ENCODE peak calls at places on chromosomes 12 and 14, in four cellular contexts. K, J, U and X are unnamed samples.

GRCh38 chr14:68606644-68607043 is 186.2 kb downstream of the ZFP36L1 start:
- DNase-seq in J (no peak), K (no peak), U (no peak), X (no peak)

GRCh38 chr14:79515158-79515557 is 696.1 kb downstream of the DIO2 start:
- DNase-seq in U (no peak), J (no peak), K (no peak), X (no peak)

GRCh38 chr12:78584695-78585094 is 279.9 kb upstream of the SYT1 start:
- DNase-seq in U (no peak), J (no peak), K (peak), X (peak)

GRCh38 chr12:46472893-46473633 is 100.5 kb upstream of the SLC38A2 start:
- DNase-seq in U (no peak), J (peak), K (peak), X (peak)

GRCh38 chr12:76152161-76152807 is 67.8 kb upstream of the NAP1L1 start:
- DNase-seq in J (no peak), K (peak), U (peak), X (no peak)

GRCh38 chr12:89949457-89950195 is 241.0 kb upstream of the ATP2B1 start:
- DNase-seq in J (no peak), K (peak), U (peak), X (peak)

GRCh38 chr12:95970905-95971304 is 25.2 kb downstream of the HAL start:
- DNase-seq in J (no peak), U (no peak), K (no peak), X (no peak)

GRCh38 chr14:37061697-37062096 is 110.7 kb downstream of the SLC25A21 start:
- DNase-seq in U (no peak), K (no peak), J (no peak), X (peak)

GRCh38 chr12:113425960-113426453 is 3.8 kb downstream of the SDSL start:
- DNase-seq in K (no peak), J (no peak), U (no peak), X (no peak)

GRCh38 chr14:93965287-93965821 is 11.0 kb downstream of the ASB2 start:
- DNase-seq in K (peak), J (no peak), U (no peak), X (peak)

GRCh38 chr14:35414365-35414764 is 9.8 kb upstream of the NFKBIA start:
- DNase-seq in K (peak), J (no peak), U (no peak), X (peak)

GRCh38 chr14:77988966-77989365 is 181.2 kb upstream of the NRXN3 start:
- DNase-seq in K (peak), U (no peak), J (no peak), X (no peak)

GRCh38 chr14:34650786-34651584 is 21.0 kb upstream of the SNX6 start:
- DNase-seq in J (no peak), U (no peak), K (peak), X (peak)

GRCh38 chr14:96349286-96350075 is 13.7 kb downstream of the ATG2B start:
- DNase-seq in K (no peak), U (no peak), J (no peak), X (no peak)

GRCh38 chr12:104720346-104721064 is 237.6 kb downstream of the SLC41A2 start:
- DNase-seq in J (no peak), K (no peak), U (peak), X (no peak)

GRCh38 chr12:125244338-125244737 is 179.1 kb downstream of the AACS start:
- DNase-seq in U (no peak), K (no peak), J (no peak), X (no peak)

GRCh38 chr12:79420146-79420618 is 270.6 kb downstream of the PAWR start:
- DNase-seq in K (peak), U (no peak), J (peak), X (peak)

GRCh38 chr14:104166698-104167097 is 28.3 kb downstream of the KIF26A start:
- DNase-seq in U (no peak), J (no peak), K (no peak), X (no peak)

GRCh38 chr14:95328876-95329503 is 9.3 kb upstream of the CLMN start:
- DNase-seq in J (no peak), K (no peak), U (no peak), X (no peak)

GRCh38 chr12:66044731-66045130 is 85.8 kb downstream of the LLPH start:
- DNase-seq in U (no peak), K (peak), J (no peak), X (peak)

GRCh38 chr12:106114084-106115068 is 24.4 kb downstream of the NUAK1 start:
- DNase-seq in K (peak), U (no peak), J (no peak), X (peak)

GRCh38 chr14:52678591-52678990 is 16.8 kb downstream of the ERO1A start:
- DNase-seq in J (no peak), K (no peak), U (no peak), X (no peak)

GRCh38 chr12:47560408-47560807 is 145.4 kb downstream of the RPAP3 start:
- DNase-seq in J (no peak), K (no peak), U (no peak), X (no peak)

GRCh38 chr12:101891462-101891971 is 14.1 kb downstream of the DRAM1 start:
- DNase-seq in J (peak), U (peak), K (peak), X (peak)

GRCh38 chr12:80702889-80703605 is 4.4 kb upstream of the MYF6 start:
- DNase-seq in K (peak), U (no peak), J (no peak), X (peak)

GRCh38 chr12:63276537-63277365 is 125.8 kb upstream of the AVPR1A start:
- DNase-seq in K (peak), U (no peak), J (peak), X (peak)

GRCh38 chr12:69502342-69503081 is 32.3 kb downstream of the FRS2 start:
- DNase-seq in J (no peak), U (no peak), K (peak), X (peak)

GRCh38 chr14:55316528-55316927 is 45.3 kb downstream of the FBXO34 start:
- DNase-seq in K (no peak), J (no peak), U (peak), X (no peak)

GRCh38 chr12:20415013-20415412 is 46.7 kb downstream of the PDE3A start:
- DNase-seq in K (peak), U (no peak), J (no peak), X (no peak)

GRCh38 chr14:68363841-68364711 is 428.8 kb downstream of the ZFP36L1 start:
- DNase-seq in K (peak), J (no peak), U (peak), X (no peak)

GRCh38 chr14:68147331-68147730 is 327.8 kb downstream of the RAD51B start:
- DNase-seq in K (peak), J (no peak), U (no peak), X (peak)

GRCh38 chr14:26773906-26774593 is 176.2 kb upstream of the NOVA1 start:
- DNase-seq in U (no peak), J (no peak), K (peak), X (no peak)

GRCh38 chr12:69623970-69624369 is 13.3 kb upstream of the LRRC10 start:
- DNase-seq in K (peak), J (peak), U (no peak), X (no peak)

GRCh38 chr14:23125006-23125405 is 6.0 kb upstream of the CEBPE start:
- DNase-seq in U (no peak), J (no peak), K (no peak), X (no peak)